ENCODE peak calls at places on chromosomes 7 and 10, in nine cellular contexts. One of them, this sample, is unnamed.

GRCh38 chr10:81953420-81953819 is 78.4 kb downstream of the NRG3 start:
- DNase-seq in iris pigment epithelial cell: no peak
- DNase-seq in stimulated activated CD4-positive, alpha-beta T cell treated with anti-CD3 and anti-CD28 coated beads, Interleukin-1b, Interleukin-23, amount 100 ng/mL, for 1 hour: no peak
- DNase-seq in HEK293T: no peak
- DNase-seq in SK-N-MC: no peak
- DNase-seq in NCI-H1105 treated with DMSO at 0.1 percent for 48 hours: no peak
- DNase-seq in NCI-H2029: no peak
- DNase-seq in NCI-H1092 treated with DMSO at 0.1 percent for 48 hours: no peak
- DNase-seq in HCEC 1CT: no peak
- DNase-seq in this sample: no peak

GRCh38 chr10:111410740-111411139 is 333.9 kb downstream of the ADRA2A start:
- DNase-seq in HEK293T: no peak
- DNase-seq in iris pigment epithelial cell: no peak
- DNase-seq in NCI-H2029: no peak
- DNase-seq in NCI-H1092 treated with DMSO at 0.1 percent for 48 hours: no peak
- DNase-seq in stimulated activated CD4-positive, alpha-beta T cell treated with anti-CD3 and anti-CD28 coated beads, Interleukin-1b, Interleukin-23, amount 100 ng/mL, for 1 hour: no peak
- DNase-seq in NCI-H1105 treated with DMSO at 0.1 percent for 48 hours: no peak
- DNase-seq in SK-N-MC: no peak
- DNase-seq in HCEC 1CT: no peak
- DNase-seq in this sample: no peak

GRCh38 chr10:2885956-2886296 is 181.4 kb upstream of the PFKP start:
- DNase-seq in iris pigment epithelial cell: no peak
- DNase-seq in HCEC 1CT: no peak
- DNase-seq in stimulated activated CD4-positive, alpha-beta T cell treated with anti-CD3 and anti-CD28 coated beads, Interleukin-1b, Interleukin-23, amount 100 ng/mL, for 1 hour: no peak
- DNase-seq in NCI-H1092 treated with DMSO at 0.1 percent for 48 hours: no peak
- DNase-seq in HEK293T: no peak
- DNase-seq in SK-N-MC: no peak
- DNase-seq in NCI-H1105 treated with DMSO at 0.1 percent for 48 hours: no peak
- DNase-seq in NCI-H2029: no peak
- DNase-seq in this sample: no peak

GRCh38 chr7:157892751-157893150 is 555.9 kb downstream of the DNAJB6 start:
- DNase-seq in HCEC 1CT: no peak
- DNase-seq in iris pigment epithelial cell: no peak
- DNase-seq in stimulated activated CD4-positive, alpha-beta T cell treated with anti-CD3 and anti-CD28 coated beads, Interleukin-1b, Interleukin-23, amount 100 ng/mL, for 1 hour: no peak
- DNase-seq in NCI-H1105 treated with DMSO at 0.1 percent for 48 hours: no peak
- DNase-seq in SK-N-MC: no peak
- DNase-seq in NCI-H1092 treated with DMSO at 0.1 percent for 48 hours: no peak
- DNase-seq in NCI-H2029: no peak
- DNase-seq in HEK293T: no peak
- DNase-seq in this sample: no peak

GRCh38 chr7:91089382-91089963 is 174.8 kb upstream of the FZD1 start:
- DNase-seq in iris pigment epithelial cell: peak
- DNase-seq in NCI-H1105 treated with DMSO at 0.1 percent for 48 hours: peak
- DNase-seq in HCEC 1CT: peak
- DNase-seq in NCI-H1092 treated with DMSO at 0.1 percent for 48 hours: peak
- DNase-seq in HEK293T: no peak
- DNase-seq in NCI-H2029: peak
- DNase-seq in SK-N-MC: no peak
- DNase-seq in stimulated activated CD4-positive, alpha-beta T cell treated with anti-CD3 and anti-CD28 coated beads, Interleukin-1b, Interleukin-23, amount 100 ng/mL, for 1 hour: no peak
- DNase-seq in this sample: peak

GRCh38 chr7:55086413-55087201 is 67.8 kb downstream of the EGFR start:
- DNase-seq in NCI-H1092 treated with DMSO at 0.1 percent for 48 hours: no peak
- DNase-seq in iris pigment epithelial cell: peak
- DNase-seq in NCI-H2029: peak
- DNase-seq in HCEC 1CT: peak
- DNase-seq in SK-N-MC: no peak
- DNase-seq in HEK293T: no peak
- DNase-seq in NCI-H1105 treated with DMSO at 0.1 percent for 48 hours: no peak
- DNase-seq in stimulated activated CD4-positive, alpha-beta T cell treated with anti-CD3 and anti-CD28 coated beads, Interleukin-1b, Interleukin-23, amount 100 ng/mL, for 1 hour: no peak
- DNase-seq in this sample: no peak

GRCh38 chr7:48441848-48442492 is 270.7 kb downstream of the ABCA13 start:
- DNase-seq in HCEC 1CT: no peak
- DNase-seq in iris pigment epithelial cell: no peak
- DNase-seq in SK-N-MC: no peak
- DNase-seq in HEK293T: no peak
- DNase-seq in stimulated activated CD4-positive, alpha-beta T cell treated with anti-CD3 and anti-CD28 coated beads, Interleukin-1b, Interleukin-23, amount 100 ng/mL, for 1 hour: no peak
- DNase-seq in NCI-H1092 treated with DMSO at 0.1 percent for 48 hours: peak
- DNase-seq in NCI-H1105 treated with DMSO at 0.1 percent for 48 hours: no peak
- DNase-seq in NCI-H2029: peak
- DNase-seq in this sample: no peak

GRCh38 chr7:99644436-99644835 is 27.7 kb downstream of the ZSCAN25 start:
- DNase-seq in NCI-H2029: no peak
- DNase-seq in HEK293T: no peak
- DNase-seq in stimulated activated CD4-positive, alpha-beta T cell treated with anti-CD3 and anti-CD28 coated beads, Interleukin-1b, Interleukin-23, amount 100 ng/mL, for 1 hour: no peak
- DNase-seq in SK-N-MC: no peak
- DNase-seq in NCI-H1092 treated with DMSO at 0.1 percent for 48 hours: no peak
- DNase-seq in HCEC 1CT: no peak
- DNase-seq in NCI-H1105 treated with DMSO at 0.1 percent for 48 hours: no peak
- DNase-seq in iris pigment epithelial cell: no peak
- DNase-seq in this sample: no peak

GRCh38 chr10:86969421-86970041 is 1.2 kb downstream of the ADIRF start:
- DNase-seq in NCI-H1092 treated with DMSO at 0.1 percent for 48 hours: no peak
- DNase-seq in stimulated activated CD4-positive, alpha-beta T cell treated with anti-CD3 and anti-CD28 coated beads, Interleukin-1b, Interleukin-23, amount 100 ng/mL, for 1 hour: no peak
- DNase-seq in iris pigment epithelial cell: no peak
- DNase-seq in HCEC 1CT: no peak
- DNase-seq in NCI-H1105 treated with DMSO at 0.1 percent for 48 hours: no peak
- DNase-seq in NCI-H2029: no peak
- DNase-seq in HEK293T: no peak
- DNase-seq in SK-N-MC: no peak
- DNase-seq in this sample: peak

GRCh38 chr10:58052772-58053171 is 214.9 kb downstream of the IPMK start:
- DNase-seq in NCI-H1105 treated with DMSO at 0.1 percent for 48 hours: no peak
- DNase-seq in NCI-H2029: no peak
- DNase-seq in SK-N-MC: no peak
- DNase-seq in NCI-H1092 treated with DMSO at 0.1 percent for 48 hours: no peak
- DNase-seq in iris pigment epithelial cell: no peak
- DNase-seq in stimulated activated CD4-positive, alpha-beta T cell treated with anti-CD3 and anti-CD28 coated beads, Interleukin-1b, Interleukin-23, amount 100 ng/mL, for 1 hour: no peak
- DNase-seq in HCEC 1CT: no peak
- DNase-seq in HEK293T: no peak
- DNase-seq in this sample: no peak

GRCh38 chr7:93843260-93843659 is 47.3 kb downstream of the TFPI2 start:
- DNase-seq in NCI-H1092 treated with DMSO at 0.1 percent for 48 hours: no peak
- DNase-seq in NCI-H2029: no peak
- DNase-seq in HCEC 1CT: peak
- DNase-seq in HEK293T: no peak
- DNase-seq in NCI-H1105 treated with DMSO at 0.1 percent for 48 hours: no peak
- DNase-seq in stimulated activated CD4-positive, alpha-beta T cell treated with anti-CD3 and anti-CD28 coated beads, Interleukin-1b, Interleukin-23, amount 100 ng/mL, for 1 hour: no peak
- DNase-seq in iris pigment epithelial cell: peak
- DNase-seq in SK-N-MC: no peak
- DNase-seq in this sample: no peak

GRCh38 chr10:22437620-22438588 is 92.6 kb downstream of the SPAG6 start:
- DNase-seq in iris pigment epithelial cell: peak
- DNase-seq in stimulated activated CD4-positive, alpha-beta T cell treated with anti-CD3 and anti-CD28 coated beads, Interleukin-1b, Interleukin-23, amount 100 ng/mL, for 1 hour: no peak
- DNase-seq in NCI-H2029: no peak
- DNase-seq in HEK293T: peak
- DNase-seq in NCI-H1105 treated with DMSO at 0.1 percent for 48 hours: peak
- DNase-seq in NCI-H1092 treated with DMSO at 0.1 percent for 48 hours: peak
- DNase-seq in SK-N-MC: no peak
- DNase-seq in HCEC 1CT: peak
- DNase-seq in this sample: no peak

GRCh38 chr10:110138197-110138812 is 69.1 kb upstream of the MXI1 start:
- DNase-seq in NCI-H1105 treated with DMSO at 0.1 percent for 48 hours: peak
- DNase-seq in HEK293T: no peak
- DNase-seq in NCI-H2029: no peak
- DNase-seq in iris pigment epithelial cell: peak
- DNase-seq in stimulated activated CD4-positive, alpha-beta T cell treated with anti-CD3 and anti-CD28 coated beads, Interleukin-1b, Interleukin-23, amount 100 ng/mL, for 1 hour: no peak
- DNase-seq in NCI-H1092 treated with DMSO at 0.1 percent for 48 hours: peak
- DNase-seq in SK-N-MC: peak
- DNase-seq in HCEC 1CT: peak
- DNase-seq in this sample: no peak

GRCh38 chr7:98881561-98882315 is 3.4 kb downstream of the TRRAP start:
- DNase-seq in iris pigment epithelial cell: no peak
- DNase-seq in NCI-H1092 treated with DMSO at 0.1 percent for 48 hours: no peak
- DNase-seq in HCEC 1CT: no peak
- DNase-seq in SK-N-MC: no peak
- DNase-seq in NCI-H2029: no peak
- DNase-seq in NCI-H1105 treated with DMSO at 0.1 percent for 48 hours: no peak
- DNase-seq in stimulated activated CD4-positive, alpha-beta T cell treated with anti-CD3 and anti-CD28 coated beads, Interleukin-1b, Interleukin-23, amount 100 ng/mL, for 1 hour: no peak
- DNase-seq in HEK293T: no peak
- DNase-seq in this sample: no peak

GRCh38 chr10:127968027-127968441 is 61.1 kb downstream of the PTPRE start:
- DNase-seq in HEK293T: no peak
- DNase-seq in iris pigment epithelial cell: no peak
- DNase-seq in SK-N-MC: no peak
- DNase-seq in NCI-H2029: no peak
- DNase-seq in HCEC 1CT: no peak
- DNase-seq in NCI-H1092 treated with DMSO at 0.1 percent for 48 hours: no peak
- DNase-seq in stimulated activated CD4-positive, alpha-beta T cell treated with anti-CD3 and anti-CD28 coated beads, Interleukin-1b, Interleukin-23, amount 100 ng/mL, for 1 hour: no peak
- DNase-seq in NCI-H1105 treated with DMSO at 0.1 percent for 48 hours: no peak
- DNase-seq in this sample: no peak

GRCh38 chr10:80133221-80133620 is 691 bp downstream of the PLAC9 start:
- DNase-seq in iris pigment epithelial cell: no peak
- DNase-seq in NCI-H1105 treated with DMSO at 0.1 percent for 48 hours: no peak
- DNase-seq in HEK293T: no peak
- DNase-seq in HCEC 1CT: no peak
- DNase-seq in stimulated activated CD4-positive, alpha-beta T cell treated with anti-CD3 and anti-CD28 coated beads, Interleukin-1b, Interleukin-23, amount 100 ng/mL, for 1 hour: no peak
- DNase-seq in NCI-H1092 treated with DMSO at 0.1 percent for 48 hours: no peak
- DNase-seq in SK-N-MC: no peak
- DNase-seq in NCI-H2029: no peak
- DNase-seq in this sample: no peak

GRCh38 chr7:6226194-6226799 is 46.1 kb downstream of the CYTH3 start:
- DNase-seq in NCI-H2029: no peak
- DNase-seq in NCI-H1105 treated with DMSO at 0.1 percent for 48 hours: no peak
- DNase-seq in SK-N-MC: peak
- DNase-seq in stimulated activated CD4-positive, alpha-beta T cell treated with anti-CD3 and anti-CD28 coated beads, Interleukin-1b, Interleukin-23, amount 100 ng/mL, for 1 hour: no peak
- DNase-seq in iris pigment epithelial cell: no peak
- DNase-seq in HCEC 1CT: peak
- DNase-seq in NCI-H1092 treated with DMSO at 0.1 percent for 48 hours: no peak
- DNase-seq in HEK293T: no peak
- DNase-seq in this sample: no peak

GRCh38 chr7:55052081-55052480 is 33.3 kb downstream of the EGFR start:
- DNase-seq in SK-N-MC: no peak
- DNase-seq in HEK293T: no peak
- DNase-seq in HCEC 1CT: peak
- DNase-seq in iris pigment epithelial cell: peak
- DNase-seq in NCI-H1092 treated with DMSO at 0.1 percent for 48 hours: no peak
- DNase-seq in NCI-H1105 treated with DMSO at 0.1 percent for 48 hours: no peak
- DNase-seq in NCI-H2029: no peak
- DNase-seq in stimulated activated CD4-positive, alpha-beta T cell treated with anti-CD3 and anti-CD28 coated beads, Interleukin-1b, Interleukin-23, amount 100 ng/mL, for 1 hour: no peak
- DNase-seq in this sample: peak

GRCh38 chr10:121813211-121813812 is 114.5 kb downstream of the ATE1 start:
- DNase-seq in stimulated activated CD4-positive, alpha-beta T cell treated with anti-CD3 and anti-CD28 coated beads, Interleukin-1b, Interleukin-23, amount 100 ng/mL, for 1 hour: no peak
- DNase-seq in HEK293T: no peak
- DNase-seq in NCI-H1092 treated with DMSO at 0.1 percent for 48 hours: no peak
- DNase-seq in NCI-H2029: no peak
- DNase-seq in iris pigment epithelial cell: peak
- DNase-seq in NCI-H1105 treated with DMSO at 0.1 percent for 48 hours: no peak
- DNase-seq in HCEC 1CT: peak
- DNase-seq in SK-N-MC: no peak
- DNase-seq in this sample: no peak

This sample was measured in SW 1271.